ENCODE peak calls at places on chromosomes 11 and 22, in five cellular contexts. R is psoas muscle, W is heart right ventricle, E is body of pancreas, A is Panc1. H is an unnamed sample.

GRCh38 chr22:28822930-28823481 is 22.6 kb upstream of the XBP1 start:
- ATAC-seq in W (no peak), E (peak; percentile 23), R (no peak), A (no peak), H (no peak)

GRCh38 chr11:43797866-43798265 is 82.8 kb upstream of the ALKBH3 start:
- ATAC-seq in E (no peak), R (no peak), W (no peak), A (no peak), H (no peak)

GRCh38 chr11:44304091-44305084 is 5.6 kb downstream of the ALX4 start:
- ATAC-seq in E (no peak), W (peak; percentile 30), A (no peak), R (no peak), H (no peak)

GRCh38 chr11:96299155-96299883 is 43.7 kb downstream of the MAML2 start:
- ATAC-seq in R (no peak), W (peak; percentile 32), A (peak; percentile 51), E (no peak), H (peak; percentile 53)

GRCh38 chr11:2312232-2313042 is 10.6 kb downstream of the TSPAN32 start:
- ATAC-seq in E (no peak), R (no peak), W (no peak), A (peak; percentile 35), H (no peak)

GRCh38 chr22:36775589-36775965 is 342 bp downstream of the IFT27 start:
- ATAC-seq in R (no peak), W (peak; percentile 7), E (no peak), A (peak; percentile 11), H (peak; percentile 0)

GRCh38 chr11:326842-327580 is 6.4 kb upstream of the IFITM3 start:
- ATAC-seq in R (peak; percentile 83), E (peak; percentile 78), A (peak; percentile 49), W (peak; percentile 93), H (peak; percentile 84)

GRCh38 chr11:61173456-61173855 is 12.2 kb upstream of the VPS37C start:
- ATAC-seq in R (no peak), E (peak; percentile 68), A (peak; percentile 82), W (no peak), H (no peak)

GRCh38 chr11:11958403-11958802 is 50.0 kb downstream of the DKK3 start:
- ATAC-seq in A (no peak), R (no peak), W (no peak), E (no peak), H (no peak)

GRCh38 chr11:68816917-68817419 is 24.7 kb downstream of the CPT1A start:
- ATAC-seq in E (no peak), R (no peak), A (peak; percentile 43), W (no peak), H (no peak)

GRCh38 chr11:102806296-102806695 is 8.3 kb upstream of the MMP1 start:
- ATAC-seq in R (no peak), W (no peak), E (no peak), A (no peak), H (no peak)

GRCh38 chr11:72833792-72834501 is 19.7 kb downstream of the ATG16L2 start:
- ATAC-seq in A (no peak), R (no peak), E (no peak), W (peak; percentile 37), H (no peak)

GRCh38 chr11:106463154-106463553 is 385.7 kb downstream of the AASDHPPT start:
- ATAC-seq in A (no peak), R (no peak), E (no peak), W (no peak), H (no peak)

GRCh38 chr11:15291885-15292284 is 177.2 kb downstream of the INSC start:
- ATAC-seq in A (no peak), E (peak; percentile 56), W (peak; percentile 75), R (no peak), H (no peak)

GRCh38 chr11:96263361-96263763 is 79.6 kb downstream of the MAML2 start:
- ATAC-seq in A (no peak), W (no peak), E (peak; percentile 39), R (no peak), H (peak; percentile 83)

GRCh38 chr22:37552560-37553163 is 7.6 kb upstream of the CDC42EP1 start:
- ATAC-seq in W (peak; percentile 85), E (no peak), R (peak; percentile 23), A (no peak), H (peak; percentile 45)

GRCh38 chr11:128738942-128739341 is 45.1 kb downstream of the FLI1 start:
- ATAC-seq in W (no peak), A (no peak), R (no peak), E (no peak), H (no peak)

GRCh38 chr22:32859743-32860142 is 58.2 kb downstream of the TIMP3 start:
- ATAC-seq in R (no peak), W (no peak), E (no peak), A (no peak), H (no peak)

GRCh38 chr11:130278151-130278550 is 36.6 kb downstream of the ZBTB44 start:
- ATAC-seq in A (no peak), E (no peak), R (no peak), W (no peak), H (no peak)

GRCh38 chr11:128963744-128964340 is 21.2 kb upstream of the TP53AIP1 start:
- ATAC-seq in A (no peak), W (no peak), E (no peak), R (no peak), H (no peak)

GRCh38 chr11:11960687-11961086 is 47.7 kb downstream of the DKK3 start:
- ATAC-seq in R (no peak), E (no peak), A (no peak), W (no peak), H (no peak)

GRCh38 chr11:65291613-65292012 is 23.1 kb upstream of the CDC42EP2 start:
- ATAC-seq in W (peak; percentile 22), R (peak; percentile 41), E (no peak), A (no peak), H (peak; percentile 51)

GRCh38 chr11:34599406-34599901 is 21.4 kb upstream of the EHF start:
- ATAC-seq in E (no peak), W (no peak), A (no peak), R (peak; percentile 41), H (no peak)

GRCh38 chr11:34594603-34595002 is 26.3 kb upstream of the EHF start:
- ATAC-seq in E (no peak), W (no peak), A (no peak), R (no peak), H (no peak)

GRCh38 chr11:34595960-34596359 is 24.9 kb upstream of the EHF start:
- ATAC-seq in R (no peak), W (no peak), A (no peak), E (no peak), H (no peak)

GRCh38 chr11:34593085-34593484 is 27.8 kb upstream of the EHF start:
- ATAC-seq in E (no peak), R (no peak), W (no peak), A (no peak), H (no peak)

DNA sequence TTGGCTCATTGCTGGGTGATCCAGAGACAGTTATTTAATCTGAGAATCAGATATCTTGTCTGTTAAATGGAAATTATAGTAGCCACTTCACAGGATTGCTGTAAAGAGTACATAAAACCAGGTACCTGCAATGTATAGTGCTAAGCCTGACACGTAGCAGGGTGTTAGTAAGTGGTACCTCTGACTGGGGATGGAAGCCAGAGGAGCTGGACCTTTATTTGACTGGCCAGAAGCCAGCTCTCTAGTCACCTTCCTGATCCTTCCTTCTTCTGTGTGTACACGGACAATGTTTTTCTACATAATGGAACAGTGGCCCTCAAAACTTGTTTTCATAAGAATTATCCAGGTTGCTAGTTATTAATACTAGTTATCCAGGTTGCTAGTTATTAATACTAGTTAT is 25.5 kb upstream of the EHF start:
- ATAC-seq in E (no peak), W (no peak), R (no peak), A (no peak), H (no peak)
- H3K9me3 ChIP-seq in E (no peaks in the 10 kb centered on the region), W (peaks cover 12% of the 10 kb centered on the region), R (no peaks in the 10 kb centered on the region), A (peaks cover 4% of the 10 kb centered on the region), H (peaks cover 8% of the 10 kb centered on the region)

DNA sequence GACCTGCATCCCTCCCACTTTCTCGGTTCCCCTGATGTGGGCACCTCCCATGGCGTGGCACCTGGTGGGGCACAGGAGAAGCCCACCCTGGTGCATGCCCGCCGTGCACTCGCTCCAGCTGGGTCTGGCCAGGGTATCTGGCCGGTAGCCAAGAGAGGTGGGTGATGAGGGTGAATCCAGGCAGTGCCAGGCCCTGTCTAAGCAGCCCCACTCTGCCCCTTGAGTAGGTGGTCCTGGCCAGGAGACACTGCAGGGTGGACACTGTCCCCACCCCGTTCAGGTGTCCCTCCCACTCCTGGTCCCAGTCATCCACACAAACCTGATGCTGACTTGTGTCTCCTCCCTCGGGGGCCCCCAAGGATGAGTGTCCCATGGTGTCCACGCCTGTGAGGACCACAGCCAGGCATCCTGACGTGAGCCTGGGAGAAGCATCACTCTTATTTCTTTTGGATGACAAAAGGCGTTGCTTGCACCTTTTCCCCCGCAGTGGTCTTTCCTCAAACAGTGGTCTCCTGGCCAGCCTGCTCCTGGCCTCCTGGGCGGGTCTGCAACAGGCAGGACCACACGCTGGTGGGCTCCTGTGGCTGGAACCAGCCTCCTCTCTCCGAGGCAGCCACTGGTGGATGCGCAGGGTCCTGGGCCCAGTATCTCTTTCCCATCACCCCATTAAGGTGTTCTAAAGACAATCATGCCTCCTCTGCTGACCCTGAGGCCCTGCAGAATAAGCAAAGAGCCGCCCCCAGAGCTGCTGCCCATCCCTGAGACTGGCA is 922.3 kb downstream of the BRD1 start:
- ATAC-seq in R (no peak), A (no peak), W (no peak), E (no peak), H (no peak)
- H3K9me3 ChIP-seq in R (no peaks in the 10 kb centered on the region), A (no peaks in the 10 kb centered on the region), W (no peaks in the 10 kb centered on the region), E (no peaks in the 10 kb centered on the region), H (no peaks in the 10 kb centered on the region)

GRCh38 chr11:62501432-62501891 is 45.1 kb downstream of the AHNAK start:
- ATAC-seq in E (peak; percentile 41), R (peak; percentile 66), A (peak; percentile 62), W (peak; percentile 72), H (peak; percentile 34)

GRCh38 chr11:62504158-62504973 is 42.2 kb downstream of the AHNAK start:
- ATAC-seq in R (no peak), W (no peak), A (no peak), E (no peak), H (no peak)

GRCh38 chr11:62505112-62505783 is 41.4 kb downstream of the AHNAK start:
- ATAC-seq in W (peak; percentile 23), E (no peak), A (peak; percentile 39), R (no peak), H (no peak)

GRCh38 chr11:62500066-62501035 is 46.3 kb downstream of the AHNAK start:
- ATAC-seq in W (no peak), R (peak; percentile 9), E (peak; percentile 45), A (no peak), H (no peak)

GRCh38 chr11:62502030-62502730 is 44.4 kb downstream of the AHNAK start:
- ATAC-seq in A (no peak), W (no peak), R (no peak), E (no peak), H (no peak)
- H3K9me3 ChIP-seq in A (no peaks in the 10 kb centered on the region), W (no peaks in the 10 kb centered on the region), R (no peaks in the 10 kb centered on the region), E (no peaks in the 10 kb centered on the region), H (no peaks in the 10 kb centered on the region)

DNA sequence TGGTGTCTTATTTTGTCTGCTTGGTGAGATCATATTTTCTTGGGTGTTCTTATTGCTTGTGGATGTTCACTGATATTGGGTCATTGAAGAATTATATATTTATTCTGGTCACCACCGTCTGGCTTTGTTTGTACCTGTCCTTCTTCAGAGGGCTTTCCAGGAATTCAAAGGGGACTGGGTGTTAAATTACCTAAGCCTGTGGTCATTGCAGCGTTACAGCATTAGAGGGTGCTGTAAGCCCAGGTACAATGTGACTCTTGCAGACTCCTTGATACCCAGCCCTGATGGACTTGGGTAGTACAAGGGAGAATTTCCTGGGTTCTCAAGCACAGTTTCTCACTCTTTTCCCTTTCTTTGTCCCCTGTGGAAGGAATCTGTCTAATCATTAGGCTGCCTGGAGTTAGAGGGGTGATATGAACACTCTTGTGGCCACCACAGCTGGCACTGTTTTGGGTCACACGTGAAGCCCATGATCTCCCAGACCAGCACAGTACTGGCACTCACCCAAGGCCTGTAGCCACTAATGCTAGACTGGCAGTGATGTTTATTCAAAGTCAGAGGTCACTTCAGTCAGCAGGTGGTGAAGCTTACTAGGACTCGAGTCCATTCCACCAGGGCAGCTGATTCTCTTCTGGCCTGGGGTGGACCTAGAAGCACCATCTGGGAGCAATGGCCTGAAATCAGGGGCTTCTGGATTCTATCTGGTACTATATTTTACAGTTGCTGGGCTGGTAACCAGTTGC is 56.1 kb upstream of the NARS2 start:
- ATAC-seq in W (no peak), A (no peak), E (no peak), R (no peak), H (no peak)
- H3K9me3 ChIP-seq in W (peaks cover 50% of the 10 kb centered on the region), A (peaks cover 7% of the 10 kb centered on the region), E (no peaks in the 10 kb centered on the region), R (peaks cover 14% of the 10 kb centered on the region), H (peaks cover 55% of the 10 kb centered on the region)